ENCODE peak calls at places on chromosome 3, in five cellular contexts. One of them, this sample, is unnamed.

GRCh38 chr3:54339608-54340007 is 217.3 kb downstream of the CACNA2D3 start:
- DNase-seq in ACHN: no peak
- DNase-seq in NCI-H1105: no peak
- DNase-seq in GM20000: no peak
- DNase-seq in stimulated activated CD4-positive, alpha-beta T cell treated with anti-CD3 and anti-CD28 coated beads, Interleukin-12 subunit alpha, Interleukin-12 subunit beta, amount 100 ng/mL, for 48 hours: no peak
- DNase-seq in this sample: no peak

GRCh38 chr3:53817809-53818208 is 28.4 kb downstream of the CHDH start:
- DNase-seq in ACHN: no peak
- DNase-seq in NCI-H1105: no peak
- DNase-seq in GM20000: no peak
- DNase-seq in stimulated activated CD4-positive, alpha-beta T cell treated with anti-CD3 and anti-CD28 coated beads, Interleukin-12 subunit alpha, Interleukin-12 subunit beta, amount 100 ng/mL, for 48 hours: no peak
- DNase-seq in this sample: no peak

GRCh38 chr3:78894787-78895186 is 873.0 kb downstream of the ROBO1 start:
- DNase-seq in ACHN: no peak
- DNase-seq in NCI-H1105: no peak
- DNase-seq in GM20000: no peak
- DNase-seq in stimulated activated CD4-positive, alpha-beta T cell treated with anti-CD3 and anti-CD28 coated beads, Interleukin-12 subunit alpha, Interleukin-12 subunit beta, amount 100 ng/mL, for 48 hours: no peak
- DNase-seq in this sample: no peak

GRCh38 chr3:101725192-101725889 is 927 bp downstream of the CEP97 start:
- DNase-seq in ACHN: peak; percentile 31
- DNase-seq in NCI-H1105: peak; percentile 46
- DNase-seq in GM20000: peak; percentile 26
- DNase-seq in stimulated activated CD4-positive, alpha-beta T cell treated with anti-CD3 and anti-CD28 coated beads, Interleukin-12 subunit alpha, Interleukin-12 subunit beta, amount 100 ng/mL, for 48 hours: peak; percentile 3
- DNase-seq in this sample: peak; percentile 33

GRCh38 chr3:153602801-153603200 is 440.8 kb downstream of the RAP2B start:
- DNase-seq in ACHN: no peak
- DNase-seq in NCI-H1105: no peak
- DNase-seq in GM20000: no peak
- DNase-seq in stimulated activated CD4-positive, alpha-beta T cell treated with anti-CD3 and anti-CD28 coated beads, Interleukin-12 subunit alpha, Interleukin-12 subunit beta, amount 100 ng/mL, for 48 hours: no peak
- DNase-seq in this sample: no peak

GRCh38 chr3:176403531-176403930 is 793.8 kb downstream of the TBL1XR1 start:
- DNase-seq in ACHN: no peak
- DNase-seq in NCI-H1105: no peak
- DNase-seq in GM20000: no peak
- DNase-seq in stimulated activated CD4-positive, alpha-beta T cell treated with anti-CD3 and anti-CD28 coated beads, Interleukin-12 subunit alpha, Interleukin-12 subunit beta, amount 100 ng/mL, for 48 hours: no peak
- DNase-seq in this sample: no peak

GRCh38 chr3:124363451-124363850 is 366.8 kb upstream of the UMPS start:
- DNase-seq in ACHN: no peak
- DNase-seq in NCI-H1105: no peak
- DNase-seq in GM20000: no peak
- DNase-seq in stimulated activated CD4-positive, alpha-beta T cell treated with anti-CD3 and anti-CD28 coated beads, Interleukin-12 subunit alpha, Interleukin-12 subunit beta, amount 100 ng/mL, for 48 hours: no peak
- DNase-seq in this sample: no peak

GRCh38 chr3:171791695-171792082 is 18.6 kb downstream of the PLD1 start:
- DNase-seq in ACHN: no peak
- DNase-seq in NCI-H1105: no peak
- DNase-seq in GM20000: no peak
- DNase-seq in stimulated activated CD4-positive, alpha-beta T cell treated with anti-CD3 and anti-CD28 coated beads, Interleukin-12 subunit alpha, Interleukin-12 subunit beta, amount 100 ng/mL, for 48 hours: no peak
- DNase-seq in this sample: no peak

GRCh38 chr3:9250236-9250635 is 790 bp upstream of the SRGAP3 start:
- DNase-seq in ACHN: peak; percentile 7
- DNase-seq in NCI-H1105: no peak
- DNase-seq in GM20000: no peak
- DNase-seq in stimulated activated CD4-positive, alpha-beta T cell treated with anti-CD3 and anti-CD28 coated beads, Interleukin-12 subunit alpha, Interleukin-12 subunit beta, amount 100 ng/mL, for 48 hours: no peak
- DNase-seq in this sample: no peak

GRCh38 chr3:170476291-170476690 is 57.6 kb downstream of the CLDN11 start:
- DNase-seq in ACHN: no peak
- DNase-seq in NCI-H1105: no peak
- DNase-seq in GM20000: no peak
- DNase-seq in stimulated activated CD4-positive, alpha-beta T cell treated with anti-CD3 and anti-CD28 coated beads, Interleukin-12 subunit alpha, Interleukin-12 subunit beta, amount 100 ng/mL, for 48 hours: no peak
- DNase-seq in this sample: no peak

GRCh38 chr3:174951023-174951422 is 91.9 kb downstream of the NAALADL2 start:
- DNase-seq in ACHN: peak; percentile 55
- DNase-seq in NCI-H1105: no peak
- DNase-seq in GM20000: no peak
- DNase-seq in stimulated activated CD4-positive, alpha-beta T cell treated with anti-CD3 and anti-CD28 coated beads, Interleukin-12 subunit alpha, Interleukin-12 subunit beta, amount 100 ng/mL, for 48 hours: no peak
- DNase-seq in this sample: no peak

GRCh38 chr3:6732807-6733206 is 128.1 kb upstream of the GRM7 start:
- DNase-seq in ACHN: no peak
- DNase-seq in NCI-H1105: no peak
- DNase-seq in GM20000: no peak
- DNase-seq in stimulated activated CD4-positive, alpha-beta T cell treated with anti-CD3 and anti-CD28 coated beads, Interleukin-12 subunit alpha, Interleukin-12 subunit beta, amount 100 ng/mL, for 48 hours: no peak
- DNase-seq in this sample: no peak

This sample was measured in activated B cell treated with CpG ODN at 0.5 μM for 24 hours.